ENCODE peak calls at places on chromosome 7, in eight cellular contexts. R is T-cell, Q is MV-4-11, O is pancreas, L is NCI-H510A treated with DMSO at 0.1 percent for 48 hours, W is COLO829, V is NCI-H1092 treated with DMSO at 0.1 percent for 48 hours, T is NCI-H2171. G is an unnamed sample.

GRCh38 chr7:106064836-106065559 is 47.1 kb downstream of the SYPL1 start:
- DNase-seq in R (no peak), Q (peak; percentile 4), O (peak; percentile 59), L (peak; percentile 15), W (peak; percentile 94), V (peak; percentile 81), T (peak; percentile 34), G (peak; percentile 75)

GRCh38 chr7:590731-591551 is 71.3 kb upstream of the PDGFA start:
- DNase-seq in R (no peak), Q (no peak), O (no peak), L (no peak), W (no peak), V (no peak), T (no peak), G (no peak)

GRCh38 chr7:41984888-41985287 is 252.1 kb downstream of the GLI3 start:
- DNase-seq in R (no peak), Q (no peak), O (no peak), L (no peak), W (peak; percentile 48), V (no peak), T (no peak), G (no peak)

GRCh38 chr7:45482451-45482850 is 91.7 kb upstream of the ADCY1 start:
- DNase-seq in R (no peak), Q (peak; percentile 50), O (no peak), L (no peak), W (no peak), V (no peak), T (no peak), G (no peak)

GRCh38 chr7:149860821-149861727 is 12.7 kb upstream of the ATP6V0E2 start:
- DNase-seq in R (no peak), Q (no peak), O (no peak), L (no peak), W (no peak), V (no peak), T (no peak), G (no peak)

GRCh38 chr7:45703373-45703821 is 129.2 kb downstream of the ADCY1 start:
- DNase-seq in R (no peak), Q (no peak), O (no peak), L (no peak), W (no peak), V (no peak), T (no peak), G (no peak)

GRCh38 chr7:449249-450019 is 70.2 kb downstream of the PDGFA start:
- DNase-seq in R (no peak), Q (no peak), O (no peak), L (no peak), W (no peak), V (no peak), T (no peak), G (no peak)

GRCh38 chr7:75617634-75618234 is 121.0 kb downstream of the HIP1 start:
- DNase-seq in R (no peak), Q (peak; percentile 100), O (no peak), L (no peak), W (no peak), V (no peak), T (no peak), G (no peak)

GRCh38 chr7:8295638-8296361 is 33.8 kb upstream of the ICA1 start:
- DNase-seq in R (peak; percentile 7), Q (peak; percentile 79), O (peak; percentile 51), L (peak; percentile 93), W (peak; percentile 93), V (peak; percentile 96), T (peak; percentile 80), G (peak; percentile 73)

GRCh38 chr7:69504733-69505132 is 93.5 kb upstream of the AUTS2 start:
- DNase-seq in R (no peak), Q (peak; percentile 58), O (no peak), L (no peak), W (no peak), V (no peak), T (no peak), G (no peak)

GRCh38 chr7:927031-927671 is 27.3 kb downstream of the ADAP1 start:
- DNase-seq in R (no peak), Q (no peak), O (no peak), L (no peak), W (no peak), V (no peak), T (no peak), G (no peak)

GRCh38 chr7:73329861-73330581 is 2.1 kb downstream of the FKBP6 start:
- DNase-seq in R (no peak), Q (no peak), O (no peak), L (no peak), W (no peak), V (no peak), T (no peak), G (no peak)

GRCh38 chr7:81600608-81601007 is 169.2 kb downstream of the HGF start:
- DNase-seq in R (no peak), Q (no peak), O (no peak), L (no peak), W (peak; percentile 93), V (no peak), T (no peak), G (peak; percentile 89)

GRCh38 chr7:1402791-1403755 is 56.2 kb downstream of the MICALL2 start:
- DNase-seq in R (no peak), Q (no peak), O (no peak), L (no peak), W (no peak), V (no peak), T (no peak), G (no peak)

GRCh38 chr7:157558061-157558460 is 221.3 kb downstream of the DNAJB6 start:
- DNase-seq in R (no peak), Q (no peak), O (no peak), L (no peak), W (no peak), V (no peak), T (no peak), G (no peak)

GRCh38 chr7:2687338-2687869 is 598 bp upstream of the AMZ1 start:
- DNase-seq in R (no peak), Q (no peak), O (no peak), L (peak; percentile 19), W (no peak), V (peak; percentile 20), T (no peak), G (no peak)

GRCh38 chr7:96093435-96093834 is 228.5 kb downstream of the SLC25A13 start:
- DNase-seq in R (no peak), Q (no peak), O (no peak), L (no peak), W (peak; percentile 72), V (no peak), T (no peak), G (peak; percentile 24)

GRCh38 chr7:154832557-154833138 is 170.3 kb downstream of the PAXIP1 start:
- DNase-seq in R (no peak), Q (no peak), O (no peak), L (no peak), W (no peak), V (peak; percentile 79), T (no peak), G (no peak)

GRCh38 chr7:64874114-64874513 is 29.0 kb upstream of the ZNF273 start:
- DNase-seq in R (no peak), Q (no peak), O (no peak), L (no peak), W (no peak), V (no peak), T (no peak), G (no peak)

GRCh38 chr7:47584128-47584865 is 2.4 kb upstream of the TNS3 start:
- DNase-seq in R (no peak), Q (no peak), O (no peak), L (no peak), W (no peak), V (no peak), T (no peak), G (no peak)

GRCh38 chr7:76108540-76109233 is 60.8 kb downstream of the MDH2 start:
- DNase-seq in R (no peak), Q (no peak), O (peak; percentile 66), L (peak; percentile 41), W (peak; percentile 21), V (peak; percentile 47), T (no peak), G (no peak)

GRCh38 chr7:92421676-92422435 is 25.4 kb upstream of the GATAD1 start:
- DNase-seq in R (no peak), Q (peak; percentile 18), O (no peak), L (peak; percentile 83), W (no peak), V (peak; percentile 91), T (no peak), G (no peak)

GRCh38 chr7:76282344-76283253 is 19.9 kb upstream of the HSPB1 start:
- DNase-seq in R (no peak), Q (no peak), O (no peak), L (no peak), W (no peak), V (no peak), T (no peak), G (no peak)

GRCh38 chr7:13155188-13155587 is 467.8 kb downstream of the ARL4A start:
- DNase-seq in R (no peak), Q (no peak), O (no peak), L (peak; percentile 25), W (no peak), V (no peak), T (peak; percentile 34), G (no peak)

GRCh38 chr7:52958621-52959140 is 76.8 kb upstream of the POM121L12 start:
- DNase-seq in R (no peak), Q (no peak), O (no peak), L (no peak), W (no peak), V (no peak), T (no peak), G (no peak)